ENCODE peak calls at places on chromosomes 12 and 14, in five cellular contexts. Y is HepG2, P is SK-N-SH, V is GM12878, D is K562. R is an unnamed sample.

GRCh38 chr12:39043425-39043824 is 138.0 kb upstream of the CPNE8 start:
- DNase-seq in Y (no peak), V (no peak), P (peak), D (no peak), R (no peak)

GRCh38 chr14:90288646-90289355 is 32.4 kb downstream of the PSMC1 start:
- DNase-seq in V (no peak), Y (peak), D (no peak), P (no peak), R (no peak)

GRCh38 chr12:630656-631632 is 32.3 kb downstream of the NINJ2 start:
- DNase-seq in P (no peak), D (no peak), V (no peak), Y (no peak), R (no peak)

GRCh38 chr14:106422066-106422465 is 895.7 kb downstream of the TMEM121 start:
- DNase-seq in V (no peak), Y (no peak), D (no peak), P (no peak), R (no peak)

GRCh38 chr14:44107156-44107555 is 399.9 kb downstream of the FSCB start:
- DNase-seq in V (no peak), Y (no peak), D (no peak), P (no peak), R (no peak)

GRCh38 chr12:113057565-113058485 is 1.3 kb downstream of the DTX1 start:
- DNase-seq in P (no peak), V (no peak), D (no peak), Y (no peak), R (no peak)

GRCh38 chr12:1365703-1366102 is 228.7 kb downstream of the FBXL14 start:
- DNase-seq in P (no peak), V (no peak), D (no peak), Y (no peak), R (no peak)

GRCh38 chr12:1706284-1707016 is 15.6 kb downstream of the ADIPOR2 start:
- DNase-seq in P (no peak), V (no peak), Y (no peak), D (no peak), R (no peak)

GRCh38 chr14:21454843-21455550 is 926 bp downstream of the CHD8 start:
- DNase-seq in Y (peak), V (no peak), P (peak), D (no peak), R (no peak)

GRCh38 chr12:49971141-49971540 is 1.6 kb upstream of the AQP6 start:
- DNase-seq in Y (no peak), P (no peak), D (no peak), V (no peak), R (no peak)

GRCh38 chr14:80955434-80955939 is at the start of gene TSHR:
- DNase-seq in Y (no peak), V (no peak), D (peak), P (no peak), R (peak)

GRCh38 chr12:46774011-46774633 is 51.7 kb downstream of the SLC38A4 start:
- DNase-seq in V (no peak), P (no peak), Y (no peak), D (no peak), R (no peak)

GRCh38 chr12:50927766-50928224 is 24.5 kb upstream of the HIGD1C start:
- DNase-seq in P (no peak), Y (no peak), V (no peak), D (no peak), R (no peak)

GRCh38 chr12:100043657-100044056 is 58.9 kb upstream of the ANKS1B start:
- DNase-seq in P (no peak), V (no peak), Y (no peak), D (no peak), R (no peak)

GRCh38 chr12:118065380-118065779 is 4.4 kb upstream of the WSB2 start:
- DNase-seq in V (no peak), Y (no peak), P (no peak), D (no peak), R (no peak)

GRCh38 chr14:100530270-100531072 is 56.7 kb downstream of the BEGAIN start:
- DNase-seq in D (no peak), V (no peak), P (no peak), Y (no peak), R (no peak)

GRCh38 chr12:32248594-32249140 is 142.0 kb downstream of the BICD1 start:
- DNase-seq in V (no peak), P (no peak), D (no peak), Y (no peak), R (no peak)

GRCh38 chr12:95337176-95337575 is 119.6 kb downstream of the VEZT start:
- DNase-seq in Y (no peak), D (no peak), V (no peak), P (no peak), R (no peak)

GRCh38 chr14:101350021-101350420 is 211.3 kb upstream of the DIO3 start:
- DNase-seq in V (no peak), D (no peak), P (no peak), Y (no peak), R (no peak)

GRCh38 chr12:5921027-5921909 is 23.8 kb downstream of the ANO2 start:
- DNase-seq in V (no peak), P (no peak), Y (no peak), D (no peak), R (no peak)

GRCh38 chr14:90760591-90761316 is 55.5 kb downstream of the TTC7B start:
- DNase-seq in D (no peak), Y (peak), V (no peak), P (peak), R (peak)

GRCh38 chr12:94609917-94610443 is 40.4 kb downstream of the TMCC3 start:
- DNase-seq in V (no peak), Y (no peak), D (no peak), P (no peak), R (no peak)

GRCh38 chr14:86532219-86532618 is 1002.3 kb downstream of the FLRT2 start:
- DNase-seq in D (no peak), P (no peak), V (no peak), Y (no peak), R (no peak)

GRCh38 chr12:47945341-47945728 is 18.1 kb upstream of the TMEM106C start:
- DNase-seq in D (no peak), Y (no peak), P (no peak), V (no peak), R (no peak)

GRCh38 chr14:52902971-52903385 is 47.9 kb downstream of the FERMT2 start:
- DNase-seq in Y (no peak), V (no peak), P (no peak), D (no peak), R (no peak)

GRCh38 chr12:51847830-51848727 is at the start of gene FIGNL2:
- DNase-seq in P (peak), V (no peak), Y (no peak), D (peak), R (peak)

GRCh38 chr12:55713721-55714120 is 2.1 kb upstream of the BLOC1S1 start:
- DNase-seq in D (no peak), V (no peak), P (no peak), Y (no peak), R (no peak)

GRCh38 chr12:58847876-58848600 is 72.3 kb downstream of the LRIG3 start:
- DNase-seq in V (no peak), Y (no peak), D (no peak), P (no peak), R (no peak)

GRCh38 chr12:12511895-12512674 is 50.6 kb downstream of the DUSP16 start:
- DNase-seq in P (peak), V (no peak), Y (no peak), D (no peak), R (no peak)

GRCh38 chr14:52272375-52272774 is 4.9 kb downstream of the PTGDR start:
- DNase-seq in D (no peak), Y (no peak), P (no peak), V (no peak), R (peak)

GRCh38 chr12:65643595-65644386 is 180.5 kb upstream of the HMGA2 start:
- DNase-seq in V (no peak), P (no peak), Y (no peak), D (no peak), R (no peak)

GRCh38 chr12:60278209-60278608 is 682.4 kb downstream of the SLC16A7 start:
- DNase-seq in P (no peak), V (no peak), Y (no peak), D (no peak), R (no peak)

GRCh38 chr12:122975790-122976647 is 975 bp downstream of the OGFOD2 start:
- DNase-seq in V (no peak), Y (no peak), D (no peak), P (no peak), R (no peak)

GRCh38 chr12:19031032-19031431 is 98.5 kb upstream of the PLEKHA5 start:
- DNase-seq in V (no peak), Y (no peak), P (no peak), D (no peak), R (no peak)

GRCh38 chr14:75222208-75222701 is 45.8 kb upstream of the TMED10 start:
- DNase-seq in V (peak), D (no peak), P (no peak), Y (no peak), R (no peak)
- TF ChIP-seq FOXM1 in V (no peak), D (no peak), P (no peak), Y (no peak), R (no peak)

GRCh38 chr12:57370696-57371095 is 60.1 kb downstream of the R3HDM2 start:
- DNase-seq in Y (no peak), V (no peak), P (no peak), D (no peak), R (no peak)
- TF ChIP-seq FOXM1 in Y (no peak), V (no peak), P (no peak), D (no peak), R (no peak)

GRCh38 chr12:42565001-42565400 is 24.5 kb downstream of the PRICKLE1 start:
- DNase-seq in D (no peak), Y (no peak), V (no peak), P (no peak), R (no peak)

GRCh38 chr12:42565633-42566032 is 23.9 kb downstream of the PRICKLE1 start:
- DNase-seq in Y (no peak), D (no peak), P (no peak), V (no peak), R (no peak)

GRCh38 chr12:42560977-42561376 is 28.6 kb downstream of the PRICKLE1 start:
- DNase-seq in D (no peak), P (no peak), V (no peak), Y (no peak), R (no peak)

GRCh38 chr12:42568952-42569916 is 20.3 kb downstream of the PRICKLE1 start:
- DNase-seq in V (peak), Y (peak), P (no peak), D (no peak), R (no peak)

GRCh38 chr12:42564540-42564939 is 25.0 kb downstream of the PRICKLE1 start:
- DNase-seq in Y (no peak), P (no peak), V (no peak), D (no peak), R (no peak)
- TF ChIP-seq FOXM1 in Y (no peak), P (no peak), V (no peak), D (no peak), R (no peak)

GRCh38 chr12:108597559-108598471 is at the start of gene TMEM119:
- DNase-seq in D (peak), Y (no peak), P (peak), V (no peak), R (no peak)
- TF ChIP-seq FOXM1 in D (no peak), Y (no peak), P (no peak), V (no peak), R (no peak)

DNA sequence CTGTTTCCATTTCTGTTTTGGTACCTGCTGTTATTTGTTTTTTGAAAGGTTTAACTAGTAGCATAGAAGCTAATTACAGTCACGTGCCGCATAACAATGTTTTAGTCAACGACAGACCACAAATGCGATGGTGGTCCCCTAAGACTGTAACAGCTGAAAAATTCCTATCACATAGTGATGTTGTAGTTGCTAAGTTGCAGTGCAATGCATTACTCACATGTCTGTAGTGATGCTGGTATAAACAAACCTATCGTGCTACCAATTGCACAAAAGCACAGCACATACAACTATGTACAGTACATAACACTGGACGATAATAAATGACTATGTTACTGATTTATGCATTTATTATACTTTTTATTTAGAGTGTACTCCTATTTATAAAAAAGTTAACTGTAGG is 21.6 kb downstream of the PTPN21 start:
- DNase-seq in P (no peak), V (no peak), D (no peak), Y (no peak), R (no peak)
- TF ChIP-seq FOXM1 in P (no peak), V (no peak), D (no peak), Y (no peak), R (no peak)

GRCh38 chr12:91289072-91289471 is 106.5 kb upstream of the DCN start:
- DNase-seq in P (no peak), D (no peak), V (no peak), Y (no peak), R (no peak)

GRCh38 chr12:91289881-91290280 is 107.3 kb upstream of the DCN start:
- DNase-seq in D (no peak), Y (no peak), P (no peak), V (no peak), R (no peak)

GRCh38 chr12:91287753-91288152 is 105.1 kb upstream of the DCN start:
- DNase-seq in D (no peak), P (no peak), Y (no peak), V (no peak), R (peak)
- TF ChIP-seq FOXM1 in D (no peak), P (no peak), Y (no peak), V (no peak), R (no peak)

DNA sequence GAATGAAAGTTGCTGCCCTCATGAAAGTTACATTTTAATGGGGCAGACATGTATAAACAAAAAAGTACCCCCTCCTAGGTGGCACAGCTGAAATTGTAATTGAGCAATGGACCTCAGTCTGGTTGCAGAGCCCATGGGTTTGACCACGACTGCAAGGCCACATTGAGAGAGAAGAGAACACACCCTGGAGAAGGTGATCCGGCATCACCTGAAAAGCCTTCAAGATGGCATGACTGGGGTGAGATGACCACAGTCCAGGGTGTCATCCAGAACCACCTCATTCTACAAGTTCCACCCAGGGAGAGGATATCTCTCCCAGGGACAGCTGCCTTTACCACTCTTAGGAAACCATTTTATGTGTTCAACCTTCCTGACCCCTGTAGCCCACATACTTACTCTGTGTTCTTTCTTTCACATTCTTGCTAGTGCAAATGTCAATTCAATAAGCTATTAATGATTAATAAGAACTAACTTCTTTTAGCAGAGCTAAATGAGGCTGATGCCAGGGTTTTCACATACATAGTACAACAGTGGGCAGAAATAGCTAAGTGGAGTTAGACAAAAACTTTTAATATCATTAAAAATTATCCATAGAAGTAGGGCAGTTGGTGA is 43.4 kb upstream of the CPM start:
- DNase-seq in V (no peak), D (no peak), P (no peak), Y (peak), R (no peak)
- TF ChIP-seq FOXM1 in V (no peak), D (no peak), P (no peak), Y (no peak), R (no peak)

R was measured in HEK293T.